ENCODE peak calls at places on chromosome 16, in seven cellular contexts. K, J, G, N, M, L and X are unnamed samples.

GRCh38 chr16:12891836-12892235 is 9.6 kb upstream of the SHISA9 start:
- DNase-seq in N (no peak), K (no peak), M (no peak), J (no peak), L (no peak), G (no peak), X (no peak)

GRCh38 chr16:2842340-2843000 is 12.4 kb downstream of the ZG16B start:
- DNase-seq in G (peak), M (no peak), L (peak), N (no peak), K (no peak), J (peak), X (peak)

GRCh38 chr16:88527186-88527936 is 42.8 kb upstream of the ZC3H18 start:
- DNase-seq in K (peak), G (peak), M (peak), N (no peak), L (peak), J (peak), X (no peak)

GRCh38 chr16:11801481-11802021 is 4.5 kb upstream of the ZC3H7A start:
- DNase-seq in J (no peak), M (no peak), N (no peak), G (peak), K (no peak), L (no peak), X (no peak)

GRCh38 chr16:46690281-46691178 is 1.1 kb downstream of the ORC6 start:
- DNase-seq in J (no peak), M (peak), L (no peak), G (peak), N (no peak), K (no peak), X (peak)

GRCh38 chr16:67873435-67874146 is 739 bp downstream of the EDC4 start:
- DNase-seq in M (no peak), N (no peak), K (no peak), J (no peak), G (peak), L (no peak), X (no peak)

GRCh38 chr16:66444049-66444481 is 17.0 kb downstream of the BEAN1 start:
- DNase-seq in L (no peak), N (no peak), M (no peak), G (no peak), J (no peak), K (no peak), X (no peak)

GRCh38 chr16:75580-76501 is 2.2 kb upstream of the MPG start:
- DNase-seq in M (no peak), J (peak), N (peak), G (peak), L (peak), K (no peak), X (peak)

GRCh38 chr16:814974-815373 is 14.4 kb upstream of the GNG13 start:
- DNase-seq in J (no peak), N (no peak), M (no peak), L (no peak), K (peak), G (peak), X (no peak)

GRCh38 chr16:15526097-15526496 is 91.7 kb downstream of the BMERB1 start:
- DNase-seq in N (no peak), K (no peak), J (no peak), M (no peak), L (no peak), G (no peak), X (no peak)

GRCh38 chr16:56610017-56610608 is 1.7 kb downstream of the MT2A start:
- DNase-seq in J (no peak), N (peak), M (no peak), L (peak), K (no peak), G (peak), X (no peak)

GRCh38 chr16:65117701-65118448 is 4.0 kb downstream of the CDH11 start:
- DNase-seq in L (peak), J (peak), N (peak), M (peak), K (peak), G (peak), X (peak)

GRCh38 chr16:17305694-17306093 is 165.1 kb downstream of the XYLT1 start:
- DNase-seq in N (no peak), K (no peak), J (no peak), M (peak), L (no peak), G (no peak), X (no peak)

GRCh38 chr16:57252148-57252721 is 7.2 kb downstream of the ARL2BP start:
- DNase-seq in G (no peak), M (peak), J (no peak), N (no peak), L (peak), K (no peak), X (no peak)

GRCh38 chr16:165218-165538 is 600 bp upstream of the HBM start:
- DNase-seq in N (no peak), M (no peak), K (no peak), G (no peak), J (no peak), L (no peak), X (no peak)

GRCh38 chr16:8173111-8173644 is 417.1 kb downstream of the TMEM114 start:
- DNase-seq in L (peak), K (no peak), J (peak), N (no peak), M (peak), G (peak), X (peak)

GRCh38 chr16:89102035-89102776 is 8.6 kb downstream of the ACSF3 start:
- DNase-seq in L (peak), G (no peak), K (no peak), M (no peak), N (no peak), J (no peak), X (no peak)

GRCh38 chr16:50422926-50423325 is 54.1 kb upstream of the BRD7 start:
- DNase-seq in G (no peak), M (no peak), L (no peak), K (no peak), J (no peak), N (no peak), X (no peak)

GRCh38 chr16:4944333-4945281 is 7.7 kb upstream of the PPL start:
- DNase-seq in N (peak), J (peak), L (peak), K (peak), G (peak), M (peak), X (peak)

GRCh38 chr16:84806256-84806889 is 13.4 kb upstream of the CRISPLD2 start:
- DNase-seq in M (peak), L (no peak), J (no peak), G (peak), K (peak), N (peak), X (peak)

GRCh38 chr16:30526137-30526822 is at the start of gene ZNF768:
- DNase-seq in G (peak), L (no peak), M (peak), J (peak), N (no peak), K (no peak), X (peak)

GRCh38 chr16:73053379-73054130 is 5.6 kb upstream of the ZFHX3 start:
- DNase-seq in M (peak), G (peak), K (no peak), N (no peak), J (no peak), L (no peak), X (no peak)

GRCh38 chr16:15037745-15038144 is 18.1 kb downstream of the NTAN1 start:
- DNase-seq in M (no peak), N (no peak), K (no peak), J (no peak), G (no peak), L (no peak), X (no peak)

GRCh38 chr16:30747331-30747730 is 894 bp upstream of the PHKG2 start:
- DNase-seq in G (peak), K (no peak), L (no peak), M (no peak), N (no peak), J (no peak), X (no peak)

GRCh38 chr16:4529085-4530060 is 9.2 kb downstream of the CDIP1 start:
- DNase-seq in M (no peak), K (peak), L (no peak), N (no peak), G (no peak), J (peak), X (no peak)

GRCh38 chr16:81625544-81626152 is 153.4 kb upstream of the PLCG2 start:
- DNase-seq in K (no peak), L (peak), J (no peak), G (peak), N (no peak), M (peak), X (peak)

GRCh38 chr16:35685085-35685484 is 2225.7 kb downstream of the TP53TG3F start:
- DNase-seq in N (no peak), M (no peak), K (no peak), J (no peak), G (no peak), L (no peak), X (no peak)

GRCh38 chr16:49700222-49700927 is 155.5 kb downstream of the ZNF423 start:
- DNase-seq in G (peak), M (no peak), L (no peak), J (no peak), K (no peak), N (no peak), X (no peak)

GRCh38 chr16:14509055-14509454 is 121.0 kb downstream of the PARN start:
- DNase-seq in L (no peak), N (no peak), G (peak), K (no peak), M (no peak), J (no peak), X (no peak)

GRCh38 chr16:75380870-75381269 is 52.4 kb downstream of the CFDP1 start:
- DNase-seq in M (no peak), N (no peak), K (no peak), J (no peak), L (no peak), G (peak), X (no peak)

GRCh38 chr16:84532299-84532724 is 27.9 kb upstream of the MEAK7 start:
- DNase-seq in L (peak), N (peak), J (no peak), K (peak), G (peak), M (no peak), X (no peak)

GRCh38 chr16:58628845-58629680 is 563 bp downstream of the CNOT1 start:
- DNase-seq in M (peak), J (peak), N (no peak), K (peak), L (peak), G (peak), X (peak)

GRCh38 chr16:84247341-84247740 is 7.5 kb upstream of the KCNG4 start:
- DNase-seq in J (no peak), G (no peak), M (no peak), N (no peak), K (no peak), L (no peak), X (no peak)

GRCh38 chr16:7025616-7026190 is 306.9 kb upstream of the RBFOX1 start:
- DNase-seq in L (peak), N (no peak), J (peak), G (peak), M (peak), K (no peak), X (peak)

GRCh38 chr16:56836410-56836834 is 28.6 kb upstream of the SLC12A3 start:
- DNase-seq in K (no peak), L (no peak), J (no peak), M (no peak), G (no peak), N (no peak), X (no peak)

GRCh38 chr16:89918453-89919347 is at the start of gene MC1R:
- DNase-seq in K (no peak), J (peak), G (peak), L (no peak), N (no peak), M (peak), X (peak)

GRCh38 chr16:74257061-74257460 is 39.6 kb upstream of the PSMD7 start:
- DNase-seq in G (no peak), M (no peak), L (no peak), J (no peak), N (no peak), K (no peak), X (no peak)